ENCODE peak calls at places on chromosomes 7 and 10, in nine cellular contexts. O is head of caudate nucleus; K is nucleus accumbens; R is pancreas; T is iPS-NIHi11; F is NCI-H1092; I is SIG-M5; C is effector memory CD4-positive, alpha-beta T cell; N is HFF-Myc. Q is an unnamed sample.

GRCh38 chr7:98993024-98993897 is 114.9 kb downstream of the TRRAP start:
- DNase-seq in T (no peak), K (no peak), R (no peak), F (no peak), I (no peak), N (no peak), O (no peak), C (no peak), Q (no peak)

GRCh38 chr10:112716924-112717348 is 233.1 kb upstream of the TCF7L2 start:
- DNase-seq in C (no peak), T (no peak), K (no peak), N (no peak), O (no peak), F (no peak), I (no peak), R (no peak), Q (peak)

GRCh38 chr10:35005868-35006267 is 84.3 kb downstream of the CUL2 start:
- DNase-seq in N (peak), C (no peak), O (no peak), T (no peak), R (no peak), I (peak), K (no peak), F (no peak), Q (no peak)

GRCh38 chr7:30278386-30278785 is 6.0 kb upstream of the ZNRF2 start:
- DNase-seq in O (no peak), R (no peak), N (no peak), K (no peak), F (peak), I (no peak), T (no peak), C (no peak), Q (no peak)

GRCh38 chr10:127906548-127907377 is at the start of gene PTPRE:
- DNase-seq in T (peak), K (no peak), R (peak), N (no peak), F (no peak), I (no peak), O (peak), C (peak), Q (peak)

GRCh38 chr7:6151994-6152735 is 120.3 kb downstream of the CYTH3 start:
- DNase-seq in I (no peak), F (no peak), N (no peak), T (no peak), C (no peak), K (no peak), R (no peak), O (no peak), Q (no peak)

GRCh38 chr10:35778344-35778743 is 136.2 kb upstream of the FZD8 start:
- DNase-seq in N (no peak), K (no peak), F (no peak), T (no peak), O (no peak), C (no peak), R (no peak), I (no peak), Q (no peak)

GRCh38 chr10:43268491-43268890 is 1.6 kb upstream of the RASGEF1A start:
- DNase-seq in C (no peak), T (no peak), O (no peak), R (no peak), F (no peak), N (no peak), I (no peak), K (no peak), Q (no peak)

GRCh38 chr10:80357804-80358125 is 1.2 kb downstream of the DYDC2 start:
- DNase-seq in K (no peak), I (no peak), N (no peak), O (no peak), T (no peak), F (no peak), C (no peak), R (no peak), Q (no peak)

GRCh38 chr10:68871731-68872342 is 29.3 kb upstream of the DDX50 start:
- DNase-seq in O (no peak), I (no peak), K (no peak), N (peak), T (peak), C (no peak), R (no peak), F (peak), Q (no peak)

GRCh38 chr10:98096731-98097130 is 37.7 kb upstream of the R3HCC1L start:
- DNase-seq in O (no peak), C (no peak), N (no peak), T (no peak), R (no peak), K (no peak), I (no peak), F (no peak), Q (no peak)

GRCh38 chr7:129768614-129769399 is 157.3 kb downstream of the NRF1 start:
- DNase-seq in T (no peak), K (no peak), R (no peak), O (no peak), I (no peak), C (no peak), F (peak), N (no peak), Q (no peak)